ENCODE peak calls at places on chromosomes 3 and 15, in six cellular contexts. W is osteocyte; N is GM23248; Z is BE2C; X is activated naive CD4-positive, alpha-beta T cell treated with anti-CD3 and anti-CD28 coated beads for 36 hours; R is CD4-positive, alpha-beta memory T cell. I is an unnamed sample.

GRCh38 chr3:151044706-151045105 is 40.8 kb upstream of the MED12L start:
- DNase-seq in W (no peak), N (peak), Z (no peak), X (no peak), R (no peak), I (no peak)

GRCh38 chr3:127135241-127136023 is 57.5 kb upstream of the PRR23E start:
- DNase-seq in W (peak), N (peak), Z (peak), X (peak), R (no peak), I (peak)

GRCh38 chr15:71577071-71577470 is 233.3 kb upstream of the NR2E3 start:
- DNase-seq in W (no peak), N (peak), Z (no peak), X (no peak), R (no peak), I (no peak)

GRCh38 chr3:138812806-138813205 is 21.9 kb downstream of the PIK3CB start:
- DNase-seq in W (no peak), N (peak), Z (no peak), X (no peak), R (no peak), I (no peak)

GRCh38 chr3:150073031-150073430 is 102.3 kb upstream of the PFN2 start:
- DNase-seq in W (no peak), N (peak), Z (no peak), X (no peak), R (no peak), I (peak)

GRCh38 chr3:113629941-113630340 is 66.5 kb downstream of the USF3 start:
- DNase-seq in W (no peak), N (peak), Z (no peak), X (no peak), R (no peak), I (no peak)

GRCh38 chr3:184565421-184566211 is 4.0 kb downstream of the EPHB3 start:
- DNase-seq in W (no peak), N (peak), Z (peak), X (no peak), R (no peak), I (peak)

GRCh38 chr15:71044006-71044405 is 71.3 kb upstream of the THSD4 start:
- DNase-seq in W (no peak), N (peak), Z (no peak), X (no peak), R (no peak), I (peak)

GRCh38 chr3:131772278-131772893 is 262.4 kb downstream of the CPNE4 start:
- DNase-seq in W (no peak), N (no peak), Z (peak), X (no peak), R (no peak), I (no peak)

GRCh38 chr3:118838871-118839270 is 195.8 kb downstream of the IGSF11 start:
- DNase-seq in W (peak), N (no peak), Z (no peak), X (no peak), R (no peak), I (no peak)

GRCh38 chr3:29416514-29416913 is 135.6 kb downstream of the RBMS3 start:
- DNase-seq in W (no peak), N (no peak), Z (no peak), X (no peak), R (no peak), I (peak)

GRCh38 chr3:135905058-135905724 is 60.3 kb upstream of the PPP2R3A start:
- DNase-seq in W (no peak), N (peak), Z (no peak), X (no peak), R (no peak), I (peak)

I was measured in M059J.